ENCODE peak calls at places on chromosomes 6 and 20, in six cellular contexts. K, P, L, E, T and X are unnamed samples.

GRCh38 chr20:57434390-57434700 is 43.1 kb downstream of the RBM38 start:
- DNase-seq in K (no peak), P (no peak), L (no peak), E (no peak), T (no peak), X (no peak)

GRCh38 chr6:68225729-68226128 is 409.4 kb upstream of the ADGRB3 start:
- DNase-seq in K (no peak), P (no peak), L (no peak), E (no peak), T (no peak), X (no peak)

GRCh38 chr6:113248532-113248931 is 608.6 kb upstream of the MARCKS start:
- DNase-seq in K (no peak), P (no peak), L (no peak), E (no peak), T (no peak), X (no peak)

GRCh38 chr6:91094806-91095475 is 508.1 kb upstream of the MAP3K7 start:
- DNase-seq in K (no peak), P (no peak), L (no peak), E (no peak), T (peak), X (no peak)

GRCh38 chr6:46500382-46500781 is 9.1 kb upstream of the RCAN2 start:
- DNase-seq in K (no peak), P (no peak), L (no peak), E (no peak), T (no peak), X (no peak)

GRCh38 chr20:43844778-43845614 is 69.7 kb upstream of the TOX2 start:
- DNase-seq in K (no peak), P (peak), L (no peak), E (peak), T (peak), X (peak)

GRCh38 chr6:19690676-19691075 is 146.5 kb upstream of the ID4 start:
- DNase-seq in K (no peak), P (no peak), L (no peak), E (no peak), T (no peak), X (no peak)

GRCh38 chr20:20229595-20229994 is 138.3 kb upstream of the INSM1 start:
- DNase-seq in K (no peak), P (no peak), L (no peak), E (no peak), T (peak), X (no peak)

GRCh38 chr6:31776961-31777666 is at the start of gene VWA7:
- DNase-seq in K (peak), P (peak), L (peak), E (peak), T (peak), X (peak)

GRCh38 chr6:3723966-3724365 is 27.5 kb downstream of the PXDC1 start:
- DNase-seq in K (no peak), P (no peak), L (no peak), E (no peak), T (no peak), X (no peak)

GRCh38 chr6:145073811-145074210 is 661.5 kb downstream of the EPM2A start:
- DNase-seq in K (no peak), P (no peak), L (no peak), E (no peak), T (no peak), X (no peak)

GRCh38 chr6:42727084-42727601 is 4.7 kb upstream of the PRPH2 start:
- DNase-seq in K (no peak), P (no peak), L (no peak), E (no peak), T (no peak), X (no peak)

GRCh38 chr6:63558270-63558669 is 14.0 kb upstream of the LOC128125822 start:
- DNase-seq in K (no peak), P (no peak), L (no peak), E (no peak), T (no peak), X (no peak)

GRCh38 chr20:58661298-58662141 is 10.4 kb downstream of the STX16 start:
- DNase-seq in K (no peak), P (no peak), L (no peak), E (no peak), T (peak), X (no peak)

GRCh38 chr20:61387961-61388360 is 135.9 kb downstream of the CDH4 start:
- DNase-seq in K (no peak), P (no peak), L (no peak), E (no peak), T (no peak), X (no peak)